ENCODE peak calls at places on chromosomes 7 and 10, in nine cellular contexts. O is left lobe of liver; U is colonic mucosa; W is SK-N-SH; V is Caki2; J is LoVo; Y is Daoy; N is CD4-positive, alpha-beta memory T cell; I is COLO829. G is an unnamed sample.
A peak's percentile ranks its signal among the peaks of the same experiment; 100 is the strongest.

GRCh38 chr10:87844837-87845623 is 18.3 kb downstream of the KLLN start:
- DNase-seq in O (no peak), U (no peak), W (no peak), V (peak; percentile 49), J (peak; percentile 48), Y (peak; percentile 63), N (no peak), I (no peak), G (no peak)

GRCh38 chr7:105336009-105336408 is 52.7 kb downstream of the SRPK2 start:
- DNase-seq in O (no peak), U (no peak), W (peak; percentile 34), V (no peak), J (no peak), Y (no peak), N (no peak), I (peak; percentile 47), G (no peak)

GRCh38 chr7:137109966-137110930 is 233.3 kb downstream of the PTN start:
- DNase-seq in O (no peak), U (no peak), W (peak; percentile 43), V (no peak), J (no peak), Y (no peak), N (no peak), I (no peak), G (no peak)

GRCh38 chr10:78713659-78714058 is 355.1 kb upstream of the ZMIZ1 start:
- DNase-seq in O (no peak), U (no peak), W (no peak), V (no peak), J (no peak), Y (no peak), N (no peak), I (no peak), G (no peak)

GRCh38 chr10:6579193-6579903 is 728 bp downstream of the PRKCQ start:
- DNase-seq in O (no peak), U (no peak), W (no peak), V (no peak), J (no peak), Y (no peak), N (peak; percentile 64), I (no peak), G (no peak)

GRCh38 chr10:131452926-131453771 is 141.6 kb upstream of the TCERG1L start:
- DNase-seq in O (no peak), U (no peak), W (no peak), V (no peak), J (no peak), Y (peak; percentile 20), N (peak; percentile 27), I (no peak), G (no peak)

GRCh38 chr7:106501605-106502580 is 159.1 kb downstream of the CCDC71L start:
- DNase-seq in O (no peak), U (no peak), W (no peak), V (no peak), J (no peak), Y (no peak), N (no peak), I (no peak), G (no peak)

GRCh38 chr10:101649530-101650085 is 45.4 kb downstream of the FBXW4 start:
- DNase-seq in O (no peak), U (no peak), W (no peak), V (no peak), J (no peak), Y (no peak), N (no peak), I (no peak), G (no peak)

GRCh38 chr10:71970331-71970730 is 6.1 kb downstream of the CHST3 start:
- DNase-seq in O (no peak), U (peak; percentile 50), W (peak; percentile 60), V (peak; percentile 67), J (peak; percentile 3), Y (peak; percentile 25), N (no peak), I (no peak), G (no peak)

GRCh38 chr10:91796332-91797076 is 1.7 kb upstream of the TNKS2 start:
- DNase-seq in O (peak; percentile 54), U (peak; percentile 70), W (no peak), V (peak; percentile 31), J (peak; percentile 29), Y (no peak), N (peak; percentile 67), I (no peak), G (peak; percentile 39)

GRCh38 chr10:2760736-2761135 is 306.6 kb upstream of the PFKP start:
- DNase-seq in O (no peak), U (no peak), W (no peak), V (peak; percentile 51), J (no peak), Y (no peak), N (no peak), I (no peak), G (no peak)

GRCh38 chr7:113890326-113891030 is 28.3 kb downstream of the PPP1R3A start:
- DNase-seq in O (no peak), U (no peak), W (no peak), V (no peak), J (no peak), Y (no peak), N (no peak), I (no peak), G (no peak)